ENCODE peak calls at places on chromosomes 6 and 20, in five cellular contexts. L is tibial nerve, M is HL-60, F is astrocyte of the spinal cord, G is left lung. S is an unnamed sample.

GRCh38 chr6:142693446-142693845 is 251.5 kb downstream of the HIVEP2 start:
- DNase-seq in L (no peak), M (no peak), F (peak), G (no peak), S (no peak)

GRCh38 chr6:90765491-90765890 is 178.6 kb upstream of the MAP3K7 start:
- DNase-seq in L (no peak), M (no peak), F (no peak), G (no peak), S (no peak)

GRCh38 chr20:48212806-48213509 is 427.7 kb upstream of the SULF2 start:
- DNase-seq in L (no peak), M (no peak), F (no peak), G (no peak), S (no peak)

GRCh38 chr6:132391391-132392291 is 9.6 kb downstream of the MOXD1 start:
- DNase-seq in L (no peak), M (no peak), F (peak), G (peak), S (peak)

GRCh38 chr6:112207131-112207530 is 47.2 kb downstream of the LAMA4 start:
- DNase-seq in L (no peak), M (no peak), F (no peak), G (no peak), S (no peak)

GRCh38 chr6:132530293-132530974 is 7.6 kb upstream of the TAAR9 start:
- DNase-seq in L (peak), M (peak), F (peak), G (peak), S (peak)

GRCh38 chr6:119333707-119334295 is 15.8 kb downstream of the MAN1A1 start:
- DNase-seq in L (no peak), M (no peak), F (no peak), G (no peak), S (peak)

GRCh38 chr6:56652994-56653393 is 10.3 kb upstream of the DST start:
- DNase-seq in L (no peak), M (no peak), F (peak), G (no peak), S (peak)

GRCh38 chr6:28486988-28487742 is 28.4 kb downstream of the GPX6 start:
- DNase-seq in L (no peak), M (no peak), F (no peak), G (no peak), S (no peak)

GRCh38 chr6:139919107-139920026 is 544.9 kb upstream of the CITED2 start:
- DNase-seq in L (no peak), M (peak), F (no peak), G (no peak), S (no peak)

GRCh38 chr6:167394820-167395219 is 69.9 kb downstream of the TTLL2 start:
- DNase-seq in L (no peak), M (no peak), F (no peak), G (no peak), S (no peak)

GRCh38 chr6:167397712-167398111 is 72.8 kb downstream of the TTLL2 start:
- DNase-seq in L (no peak), M (no peak), F (no peak), G (no peak), S (no peak)

GRCh38 chr6:167398214-167399050 is 73.5 kb downstream of the TTLL2 start:
- DNase-seq in L (no peak), M (no peak), F (no peak), G (no peak), S (no peak)

GRCh38 chr6:167396068-167396658 is 71.3 kb downstream of the TTLL2 start:
- DNase-seq in L (no peak), M (no peak), F (no peak), G (no peak), S (no peak)

DNA sequence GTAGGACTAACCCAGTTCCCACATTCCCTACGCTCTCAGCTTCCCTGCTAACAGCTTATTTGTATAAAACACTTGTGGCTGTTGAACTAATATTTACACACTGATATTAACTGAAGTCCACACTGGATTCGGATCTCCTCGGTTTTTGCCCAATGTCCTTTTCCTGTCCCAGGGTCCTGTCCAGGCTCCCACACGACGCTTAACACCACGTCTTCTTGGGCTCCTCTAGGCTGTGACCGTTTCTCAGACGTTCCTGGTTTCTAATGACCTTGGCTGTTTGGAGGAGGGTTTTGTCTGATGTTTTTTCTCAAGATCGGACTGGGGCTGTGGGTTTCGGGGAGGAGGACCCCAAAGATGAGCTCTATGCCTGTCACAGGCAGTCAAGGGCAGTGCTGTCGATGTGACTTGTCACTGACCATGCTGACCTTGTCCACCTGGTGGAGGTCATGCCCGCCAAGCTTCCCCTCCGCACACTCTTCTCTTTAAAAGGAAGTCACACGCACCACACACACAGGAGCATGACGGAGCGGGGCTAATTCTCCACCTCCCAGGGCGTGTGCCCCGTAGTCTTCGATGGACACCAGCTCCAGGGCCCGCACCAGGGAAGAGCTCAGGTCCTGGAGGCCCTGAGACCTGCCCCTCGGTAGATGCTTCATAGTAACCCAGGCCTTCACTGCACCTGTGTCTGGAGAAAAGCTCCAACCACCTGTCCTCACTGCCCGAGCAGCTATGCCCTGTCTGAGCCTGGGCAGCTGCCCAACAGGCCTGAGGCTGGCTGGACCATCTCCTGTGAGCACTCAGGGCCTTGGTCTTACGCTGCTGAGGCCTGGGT is 72.0 kb downstream of the TTLL2 start:
- DNase-seq in L (no peak), M (no peak), F (no peak), G (no peak), S (no peak)
- H3K4me3 ChIP-seq in L (no peak), M (no peak), F (no peak), G (no peak), S (no peak)

DNA sequence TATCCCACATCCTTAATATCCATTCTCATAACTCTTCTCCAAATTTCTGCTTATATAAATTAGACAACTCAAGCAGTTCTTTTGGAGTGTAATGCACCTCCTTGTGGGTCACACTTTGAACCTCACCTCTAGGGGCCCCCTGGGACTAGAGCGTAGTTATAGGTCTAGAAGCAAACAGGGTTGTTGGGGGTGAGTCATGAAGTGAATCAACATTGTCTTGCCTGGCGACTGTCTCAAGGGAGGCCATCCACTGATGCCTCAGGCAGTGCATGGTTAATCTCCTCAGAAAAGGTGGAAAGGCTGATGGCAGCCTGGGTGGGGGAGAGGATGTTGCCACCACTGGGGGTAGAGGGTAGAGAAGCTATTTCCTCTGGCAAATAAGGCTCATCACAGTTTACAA is 129.1 kb downstream of the TNFRSF21 start:
- DNase-seq in L (no peak), M (no peak), F (peak), G (no peak), S (peak)
- TF ChIP-seq CTCF in L (no peak), M (no peak), F (no peak), G (no peak), S (peak)

GRCh38 chr6:133951227-133951626 is 1.8 kb upstream of the TBPL1 start:
- DNase-seq in L (no peak), M (no peak), F (no peak), G (no peak), S (no peak)
- H3K4me3 ChIP-seq in L (no peak), M (no peak), F (peak), G (peak), S (no peak)

DNA sequence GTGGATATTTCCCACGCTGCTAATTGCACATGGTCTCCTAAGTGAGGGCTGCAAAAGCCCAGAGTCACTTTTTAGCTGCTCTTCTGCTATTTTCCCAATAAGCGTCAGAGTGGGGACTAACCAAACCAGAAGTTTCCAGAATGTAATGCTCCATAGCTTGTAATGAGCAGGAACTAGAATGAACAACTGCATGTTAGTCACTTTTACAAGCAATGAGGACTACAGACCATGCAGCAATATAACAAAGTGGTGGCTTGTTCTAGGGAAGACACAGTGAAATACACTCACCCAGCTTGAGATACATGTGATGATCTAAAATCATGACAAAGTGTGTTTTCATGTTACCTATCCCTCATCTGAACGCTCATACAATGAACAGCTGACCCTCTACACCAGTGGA is 314.1 kb upstream of the SGK1 start:
- DNase-seq in L (no peak), M (no peak), F (no peak), G (no peak), S (no peak)
- TF ChIP-seq CTCF in L (no peak), M (no peak), F (no peak), G (no peak), S (no peak)

GRCh38 chr6:38684904-38685303 is 18.0 kb downstream of the GLO1 start:
- DNase-seq in L (no peak), M (no peak), F (no peak), G (no peak), S (no peak)
- H3K4me3 ChIP-seq in L (no peak), M (no peak), F (no peak), G (no peak), S (no peak)